ENCODE peak calls at places on chromosome 21, in seven cellular contexts. J, N, O, D, T, X and F are unnamed samples.

GRCh38 chr21:43927591-43928229 is 62.7 kb downstream of the AGPAT3 start:
- DNase-seq in J (no peak), N (no peak), O (no peak), D (no peak), T (no peak), X (no peak), F (no peak)

GRCh38 chr21:31252611-31253010 is 91.5 kb downstream of the TIAM1 start:
- DNase-seq in J (no peak), N (no peak), O (no peak), D (no peak), T (no peak), X (no peak), F (no peak)

GRCh38 chr21:37368536-37369279 is 2.1 kb downstream of the DYRK1A start:
- DNase-seq in J (no peak), N (peak; percentile 60), O (no peak), D (no peak), T (peak; percentile 84), X (no peak), F (peak; percentile 73)

GRCh38 chr21:46634966-46635323 is 529 bp upstream of the PRMT2 start:
- DNase-seq in J (no peak), N (no peak), O (no peak), D (peak; percentile 67), T (peak; percentile 88), X (no peak), F (no peak)

GRCh38 chr21:44407493-44407892 is 47.8 kb upstream of the LRRC3 start:
- DNase-seq in J (no peak), N (no peak), O (no peak), D (no peak), T (no peak), X (no peak), F (no peak)

GRCh38 chr21:35819134-35819533 is 241.2 kb downstream of the SETD4 start:
- DNase-seq in J (no peak), N (no peak), O (no peak), D (no peak), T (no peak), X (no peak), F (no peak)

GRCh38 chr21:42222821-42223390 is 4.0 kb downstream of the ABCG1 start:
- DNase-seq in J (no peak), N (no peak), O (no peak), D (no peak), T (no peak), X (no peak), F (no peak)

GRCh38 chr21:33642896-33643657 is 776 bp downstream of the ITSN1 start:
- DNase-seq in J (peak; percentile 27), N (no peak), O (no peak), D (peak; percentile 7), T (peak; percentile 53), X (no peak), F (no peak)

GRCh38 chr21:31872452-31873274 is at the start of gene HUNK:
- DNase-seq in J (no peak), N (no peak), O (no peak), D (peak; percentile 79), T (no peak), X (no peak), F (no peak)

GRCh38 chr21:39321424-39321823 is 8.0 kb upstream of the BRWD1 start:
- DNase-seq in J (no peak), N (no peak), O (no peak), D (no peak), T (no peak), X (no peak), F (no peak)

GRCh38 chr21:43994085-43994484 is 18.0 kb upstream of the TRAPPC10 start:
- DNase-seq in J (no peak), N (no peak), O (no peak), D (no peak), T (no peak), X (no peak), F (no peak)

GRCh38 chr21:42466700-42467612 is 29.1 kb downstream of the RSPH1 start:
- DNase-seq in J (no peak), N (no peak), O (no peak), D (no peak), T (peak; percentile 17), X (no peak), F (no peak)

GRCh38 chr21:36587388-36587787 is 107.5 kb upstream of the CLDN14 start:
- DNase-seq in J (no peak), N (peak; percentile 73), O (no peak), D (no peak), T (peak; percentile 42), X (no peak), F (peak; percentile 9)

GRCh38 chr21:32826317-32827167 is 55.0 kb upstream of the PAXBP1 start:
- DNase-seq in J (no peak), N (peak; percentile 14), O (no peak), D (peak; percentile 33), T (peak; percentile 62), X (no peak), F (no peak)

GRCh38 chr21:45366931-45367401 is 38.0 kb upstream of the COL18A1 start:
- DNase-seq in J (no peak), N (no peak), O (no peak), D (no peak), T (peak; percentile 96), X (no peak), F (no peak)

GRCh38 chr21:37006521-37007291 is at the start of gene RIPPLY3:
- DNase-seq in J (no peak), N (no peak), O (no peak), D (no peak), T (peak; percentile 37), X (no peak), F (no peak)

GRCh38 chr21:38352536-38353219 is 95.9 kb downstream of the KCNJ15 start:
- DNase-seq in J (no peak), N (no peak), O (no peak), D (peak; percentile 70), T (peak; percentile 81), X (no peak), F (peak; percentile 32)

GRCh38 chr21:35548904-35549615 is 500.0 kb upstream of the RUNX1 start:
- DNase-seq in J (no peak), N (no peak), O (no peak), D (no peak), T (no peak), X (no peak), F (no peak)

GRCh38 chr21:33325222-33326067 is 675 bp downstream of the IFNAR1 start:
- DNase-seq in J (peak; percentile 64), N (peak; percentile 18), O (peak; percentile 62), D (peak; percentile 62), T (peak; percentile 83), X (peak; percentile 29), F (peak; percentile 30)